ENCODE peak calls at places on chromosomes 6 and 20, in nine cellular contexts. T is colonic mucosa; Y is gastrocnemius medialis; M is neuronal stem cell; A is endothelial cell of umbilical vein; W is aorta; Z is CD4-positive, CD25-positive, alpha-beta regulatory T cell; S is CD8-positive, alpha-beta T cell; X is A549. V is an unnamed sample. For H3K4me1, the result is how much of the 10 kb centered on the place peaks cover.

GRCh38 chr6:163759542-163759941 is 345.0 kb downstream of the QKI start:
- DNase-seq in M (no peak), A (no peak), X (no peak), S (no peak), T (no peak), Z (no peak), W (no peak), Y (no peak), V (no peak)

GRCh38 chr20:25195962-25196700 is 619 bp downstream of the ENTPD6 start:
- DNase-seq in T (peak), M (no peak), X (peak), S (no peak), Y (no peak), W (peak), A (no peak), Z (peak), V (no peak)

GRCh38 chr6:152001408-152001807 is 193.9 kb downstream of the ESR1 start:
- DNase-seq in T (no peak), W (no peak), S (no peak), M (no peak), Z (no peak), X (no peak), Y (no peak), A (no peak), V (no peak)

GRCh38 chr6:27550692-27551091 is 77.8 kb upstream of the ZNF184 start:
- DNase-seq in A (no peak), S (no peak), Y (no peak), Z (no peak), X (no peak), W (no peak), T (no peak), M (no peak), V (no peak)

GRCh38 chr20:56859751-56860366 is 230.8 kb downstream of the TFAP2C start:
- DNase-seq in X (no peak), A (no peak), Y (no peak), M (no peak), T (no peak), W (no peak), Z (no peak), S (no peak), V (no peak)

GRCh38 chr6:55652429-55652828 is 73.4 kb upstream of the HMGCLL1 start:
- DNase-seq in Y (no peak), T (no peak), A (no peak), Z (no peak), X (no peak), S (no peak), M (no peak), W (no peak), V (no peak)

GRCh38 chr20:58069796-58070663 is 158.4 kb downstream of the ANKRD60 start:
- DNase-seq in A (no peak), Z (no peak), Y (no peak), M (no peak), W (no peak), T (peak), S (no peak), X (no peak), V (no peak)

GRCh38 chr6:35017461-35018183 is 123.5 kb downstream of the TCP11 start:
- DNase-seq in A (peak), W (peak), Z (no peak), M (no peak), X (no peak), Y (no peak), T (no peak), S (no peak), V (peak)

GRCh38 chr6:45075246-45075645 is 252.9 kb upstream of the RUNX2 start:
- DNase-seq in W (no peak), S (no peak), M (no peak), X (peak), T (no peak), Y (no peak), A (peak), Z (no peak), V (no peak)

GRCh38 chr20:9172908-9173307 is 104.0 kb downstream of the PLCB4 start:
- DNase-seq in W (no peak), A (no peak), S (no peak), M (no peak), T (no peak), Y (no peak), Z (no peak), X (peak), V (no peak)

GRCh38 chr6:53922571-53922981 is 127.8 kb downstream of the LRRC1 start:
- DNase-seq in A (no peak), Z (no peak), T (no peak), M (no peak), S (no peak), Y (no peak), W (no peak), X (peak), V (no peak)
- H3K4me1 ChIP-seq in A (under half), Z (under half), T (under half), M (under half), S (under half), Y (under half), W (under half), X (under half), V (under half)

DNA sequence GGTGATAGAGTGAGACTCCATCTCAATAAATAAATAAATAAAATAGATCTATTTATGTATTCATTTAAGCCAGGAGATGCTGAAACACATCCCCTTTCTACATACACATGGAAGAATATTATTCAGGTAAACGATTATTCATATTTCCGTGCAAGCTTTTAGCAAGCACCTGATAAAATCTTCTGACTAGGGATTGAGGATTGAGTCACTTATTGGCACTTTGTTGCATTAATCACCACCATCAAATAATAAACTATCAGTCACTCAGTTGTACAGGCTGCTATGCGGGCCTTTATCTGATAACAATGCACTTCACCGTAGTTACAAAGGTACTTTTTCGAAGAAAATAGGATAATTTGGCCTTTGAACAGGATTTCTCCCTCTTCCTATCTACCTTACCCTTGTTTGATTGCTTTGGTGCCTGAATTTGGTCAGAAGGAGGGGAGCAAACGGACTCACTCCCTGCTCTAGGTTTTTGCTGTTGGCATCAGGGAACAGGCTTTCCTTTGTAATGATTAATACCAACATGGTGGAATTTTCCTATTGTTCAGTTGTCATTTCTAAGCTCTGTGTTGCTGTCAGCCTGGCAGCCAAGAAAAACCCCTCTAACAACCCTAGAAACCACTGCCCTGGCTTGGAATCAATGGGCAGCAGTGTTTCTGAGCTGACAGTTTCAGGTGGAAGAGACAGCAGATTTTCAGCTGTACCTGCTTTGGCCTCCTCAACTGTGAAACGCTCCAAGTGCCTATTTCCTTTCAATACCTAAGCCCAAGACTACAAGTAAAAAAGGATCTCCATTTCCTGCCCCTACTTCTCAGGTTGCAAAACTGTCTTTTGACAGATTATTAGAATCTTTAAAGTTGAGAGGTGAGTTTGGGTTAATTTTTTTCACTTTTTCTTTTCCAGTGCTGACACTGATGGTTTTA is 63.0 kb downstream of the MYB start:
- DNase-seq in Y (no peak), T (no peak), M (no peak), Z (no peak), S (no peak), A (no peak), X (no peak), W (no peak), V (no peak)
- H3K4me3 ChIP-seq in Y (no peak), T (no peak), M (no peak), Z (no peak), S (no peak), A (no peak), X (no peak), W (no peak), V (no peak)

DNA sequence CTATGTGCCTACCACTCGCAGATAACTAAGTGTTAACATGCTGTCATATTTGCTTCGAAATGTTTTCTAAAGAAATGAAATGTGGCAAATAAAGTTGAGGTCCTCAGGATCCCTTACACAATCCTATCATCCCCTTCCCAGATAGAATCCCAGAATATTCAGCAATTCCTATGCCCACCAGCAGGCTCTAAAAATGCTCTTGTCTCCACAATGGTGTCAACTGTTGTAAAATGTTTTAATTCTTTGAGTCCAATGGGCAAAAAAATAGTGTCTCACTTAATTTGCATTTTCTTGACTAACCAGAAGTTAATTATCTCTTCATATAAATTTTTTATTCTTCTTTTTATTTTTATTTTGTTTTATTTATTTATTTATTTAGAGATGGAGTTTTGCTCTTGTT is 103.9 kb upstream of the MAP7 start:
- DNase-seq in W (no peak), M (no peak), X (no peak), Z (no peak), Y (no peak), T (no peak), S (no peak), A (no peak), V (no peak)
- H3K4me1 ChIP-seq in W (under half), M (under half), X (under half), Z (under half), Y (under half), T (under half), S (under half), A (under half), V (under half)

GRCh38 chr20:2692886-2693285 is 306 bp downstream of the EBF4 start:
- DNase-seq in A (no peak), Z (no peak), Y (no peak), W (no peak), M (no peak), T (no peak), X (no peak), S (no peak), V (no peak)

GRCh38 chr20:2693286-2693995 is 861 bp downstream of the EBF4 start:
- DNase-seq in A (peak), T (no peak), Z (peak), W (no peak), S (peak), M (no peak), Y (no peak), X (peak), V (peak)

GRCh38 chr20:2695206-2695983 is 2.8 kb downstream of the EBF4 start:
- DNase-seq in A (no peak), Y (no peak), T (peak), M (no peak), X (no peak), Z (no peak), S (no peak), W (no peak), V (no peak)

GRCh38 chr20:2694519-2694918 is 1.9 kb downstream of the EBF4 start:
- DNase-seq in W (no peak), Y (no peak), Z (no peak), A (no peak), M (no peak), X (no peak), S (no peak), T (no peak), V (no peak)

DNA sequence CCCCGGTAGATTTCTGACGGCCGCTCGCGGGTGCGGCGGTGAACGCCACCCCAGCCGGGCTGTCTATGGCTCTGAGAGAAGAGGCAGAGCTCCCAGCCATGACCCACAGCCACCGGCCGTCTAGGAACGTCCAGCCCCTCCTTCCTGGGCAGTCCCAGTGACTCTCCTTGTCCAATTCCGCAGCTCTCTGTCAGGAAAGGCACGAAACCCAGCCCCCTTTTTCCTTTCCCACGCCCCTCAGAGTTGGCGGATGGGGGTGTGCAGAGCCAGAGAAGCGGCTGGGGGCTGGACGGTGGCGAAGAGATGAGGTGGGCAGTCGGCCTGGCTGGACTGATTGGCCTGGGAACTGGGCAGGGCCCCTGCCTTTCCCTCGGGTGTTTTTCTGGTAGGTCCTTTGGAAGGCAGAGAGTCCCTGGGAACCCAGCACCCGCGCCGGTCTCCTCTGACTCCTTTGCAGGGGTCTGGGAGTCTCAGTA is 1.5 kb downstream of the EBF4 start:
- DNase-seq in S (no peak), M (no peak), Z (no peak), Y (no peak), T (no peak), A (peak), W (no peak), X (no peak), V (no peak)
- H3K4me3 ChIP-seq in S (no peak), M (no peak), Z (no peak), Y (peak), T (no peak), A (no peak), W (no peak), X (peak), V (peak)

GRCh38 chr6:677919-678318 is 15.0 kb downstream of the EXOC2 start:
- DNase-seq in W (no peak), M (no peak), X (no peak), T (no peak), Y (no peak), A (no peak), S (no peak), Z (no peak), V (no peak)

GRCh38 chr6:680666-681374 is 12.1 kb downstream of the EXOC2 start:
- DNase-seq in T (no peak), S (no peak), Y (no peak), Z (no peak), A (no peak), X (no peak), M (no peak), W (no peak), V (peak)

GRCh38 chr6:678515-678914 is 14.4 kb downstream of the EXOC2 start:
- DNase-seq in A (no peak), M (no peak), Z (no peak), W (no peak), S (no peak), Y (no peak), T (no peak), X (no peak), V (no peak)

GRCh38 chr6:679282-679681 is 13.7 kb downstream of the EXOC2 start:
- DNase-seq in S (no peak), T (no peak), Y (no peak), Z (no peak), W (no peak), A (no peak), X (no peak), M (no peak), V (no peak)

GRCh38 chr6:680204-680603 is 12.7 kb downstream of the EXOC2 start:
- DNase-seq in S (no peak), X (no peak), M (no peak), Y (no peak), W (no peak), A (no peak), Z (no peak), T (no peak), V (peak)
- H3K4me1 ChIP-seq in S (under half), X (under half), M (under half), Y (under half), W (under half), A (under half), Z (under half), T (under half), V (under half)

GRCh38 chr20:50215101-50215500 is 24.5 kb downstream of the CEBPB start:
- DNase-seq in M (no peak), T (no peak), S (no peak), Z (no peak), Y (no peak), A (no peak), X (no peak), W (peak), V (no peak)

GRCh38 chr20:50217207-50217949 is 26.7 kb downstream of the CEBPB start:
- DNase-seq in Y (no peak), Z (no peak), A (no peak), W (peak), X (no peak), T (no peak), M (no peak), S (no peak), V (no peak)

GRCh38 chr20:50214226-50215024 is 23.8 kb downstream of the CEBPB start:
- DNase-seq in T (no peak), A (no peak), X (no peak), W (peak), Z (no peak), S (no peak), M (no peak), Y (no peak), V (no peak)

GRCh38 chr20:50216543-50217206 is 26.0 kb downstream of the CEBPB start:
- DNase-seq in A (no peak), W (peak), M (no peak), Y (no peak), S (no peak), T (no peak), X (no peak), Z (no peak), V (peak)

DNA sequence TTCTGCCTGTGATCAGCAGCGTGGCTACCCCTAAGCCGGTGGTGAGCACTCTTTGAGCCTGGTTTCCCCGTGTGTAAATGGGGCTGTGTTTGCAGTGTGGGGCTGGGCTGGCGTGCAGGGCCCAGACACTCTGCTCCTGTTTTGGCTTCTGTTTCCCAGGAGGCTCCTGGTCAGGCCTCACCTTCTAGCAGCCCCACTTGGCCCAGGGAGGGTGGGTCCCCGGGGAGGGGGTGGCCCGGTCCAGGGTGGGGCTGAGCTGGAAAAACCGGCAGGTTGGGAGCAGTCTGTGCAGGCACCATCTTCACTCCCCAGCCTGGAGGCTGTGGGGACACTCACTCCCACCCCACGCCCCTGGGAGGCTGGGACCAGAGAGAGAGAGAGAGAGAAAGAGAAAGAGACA is 25.3 kb downstream of the CEBPB start:
- DNase-seq in T (peak), A (no peak), M (no peak), X (no peak), Y (no peak), Z (no peak), W (peak), S (no peak), V (no peak)
- H3K4me3 ChIP-seq in T (no peak), A (no peak), M (no peak), X (no peak), Y (no peak), Z (no peak), W (no peak), S (no peak), V (no peak)

V was measured in SJCRH30.